ENCODE peak calls at places on chromosome 11, in six cellular contexts. B, Y, I, G, Z and Q are unnamed samples.

GRCh38 chr11:36195496-36196346 is 93.5 kb downstream of the COMMD9 start:
- DNase-seq in G (no peak), Z (peak), B (no peak), I (peak), Y (no peak), Q (no peak)

GRCh38 chr11:70913715-70914231 is 338.6 kb downstream of the SHANK2 start:
- DNase-seq in Z (no peak), Y (peak), B (no peak), I (no peak), G (peak), Q (no peak)

GRCh38 chr11:35735903-35736302 is 73.3 kb downstream of the TRIM44 start:
- DNase-seq in B (no peak), G (no peak), I (no peak), Z (peak), Y (no peak), Q (no peak)

GRCh38 chr11:120170741-120171261 is 32.9 kb upstream of the TRIM29 start:
- DNase-seq in I (no peak), B (no peak), G (peak), Z (no peak), Y (no peak), Q (no peak)

GRCh38 chr11:117795726-117796455 is 1.1 kb downstream of the DSCAML1 start:
- DNase-seq in Z (no peak), G (no peak), I (no peak), B (no peak), Y (peak), Q (no peak)

GRCh38 chr11:69984457-69985261 is 93.5 kb upstream of the ANO1 start:
- DNase-seq in G (no peak), Y (peak), I (no peak), Z (no peak), B (no peak), Q (no peak)

GRCh38 chr11:101866619-101867491 is 48.0 kb upstream of the CEP126 start:
- DNase-seq in Y (no peak), B (no peak), I (peak), G (no peak), Z (no peak), Q (no peak)

GRCh38 chr11:27972432-27973170 is 135.4 kb downstream of the KIF18A start:
- DNase-seq in Z (no peak), Y (no peak), G (no peak), B (no peak), I (peak), Q (no peak)

GRCh38 chr11:118152552-118153471 is at the start of gene SCN4B:
- DNase-seq in I (peak), B (no peak), G (peak), Y (peak), Z (peak), Q (peak)

GRCh38 chr11:132114185-132114584 is 743.8 kb downstream of the NTM start:
- DNase-seq in Y (peak), B (peak), I (peak), Z (no peak), G (no peak), Q (peak)

GRCh38 chr11:19919050-19919561 is 206.5 kb downstream of the NAV2 start:
- DNase-seq in Y (no peak), G (peak), B (no peak), I (peak), Z (peak), Q (no peak)

GRCh38 chr11:62202910-62203309 is 5.6 kb upstream of the SCGB2A1 start:
- DNase-seq in Y (no peak), B (no peak), Z (no peak), I (no peak), G (no peak), Q (no peak)

GRCh38 chr11:100682247-100682969 is 4.7 kb upstream of the ARHGAP42 start:
- DNase-seq in B (peak), Y (peak), I (peak), Z (peak), G (no peak), Q (peak)

DNA sequence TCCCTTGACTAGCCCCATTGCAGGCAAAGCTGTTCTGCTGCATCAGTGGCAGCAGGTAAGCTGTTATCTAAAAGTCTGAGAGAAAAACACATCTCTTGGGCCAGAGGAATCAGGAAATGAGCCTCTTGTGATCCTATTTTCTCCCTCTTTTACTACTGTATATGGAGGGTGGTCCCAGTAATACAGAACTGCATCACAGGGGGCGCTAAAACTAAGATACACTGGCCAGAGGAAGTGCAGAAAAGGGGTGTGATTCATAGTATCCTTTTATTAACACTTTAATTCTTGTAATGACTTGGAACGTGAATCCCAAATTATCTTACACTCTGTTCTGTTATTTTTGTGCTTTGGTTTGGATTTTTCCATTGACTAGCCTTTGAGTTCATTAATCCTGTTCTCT is 8.8 kb upstream of the MED17 start:
- DNase-seq in Z (peak), I (no peak), B (no peak), Y (peak), G (no peak), Q (peak)
- TF ChIP-seq CTCF in Z (peak), I (peak), B (peak), Y (peak), G (no peak), Q (peak)

DNA sequence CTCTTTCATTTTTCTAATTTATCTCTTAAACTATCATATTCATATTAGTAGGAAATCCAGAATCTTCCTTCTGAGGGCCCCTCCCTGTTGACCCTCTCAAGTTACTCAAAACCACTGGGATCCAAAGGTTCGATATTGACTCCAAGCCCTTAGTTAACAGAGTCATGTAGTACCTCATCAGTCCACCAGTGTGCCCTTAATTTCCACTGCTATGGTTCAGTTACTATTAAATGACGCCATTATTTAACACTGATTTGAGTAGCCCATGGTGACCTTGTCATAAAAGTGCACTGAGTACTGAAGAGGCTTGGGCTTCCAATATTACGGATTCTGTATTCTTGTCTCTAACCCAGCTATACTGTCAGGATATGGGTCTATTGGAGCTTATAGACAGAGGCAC is 91.9 kb upstream of the MS4A8 start:
- DNase-seq in I (no peak), Y (peak), G (no peak), Z (no peak), B (no peak), Q (no peak)
- TF ChIP-seq CTCF in I (no peak), Y (no peak), G (no peak), Z (no peak), B (peak), Q (no peak)

DNA sequence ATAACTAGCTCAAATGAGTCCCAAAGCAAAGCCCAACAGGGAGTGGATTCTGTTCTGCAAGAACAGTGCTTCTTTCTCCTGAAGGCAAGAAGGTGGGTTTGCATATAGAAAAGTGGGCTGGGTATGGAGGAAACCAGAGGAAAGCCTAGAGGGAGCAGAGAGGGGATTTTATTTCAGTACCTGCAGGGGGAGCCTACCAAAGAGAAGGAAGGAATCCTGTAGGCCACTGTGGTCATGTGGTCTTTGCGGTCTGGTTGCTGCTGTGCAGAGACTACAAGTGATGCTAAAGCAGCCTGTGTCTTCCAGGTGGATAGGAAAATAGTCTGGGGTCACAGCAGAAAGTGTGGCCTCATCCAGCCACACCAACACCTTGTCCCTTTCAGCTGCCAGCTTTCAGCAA is 33.2 kb upstream of the ZBTB16 start:
- DNase-seq in Y (peak), Z (peak), G (no peak), I (peak), B (peak), Q (peak)
- TF ChIP-seq CTCF in Y (peak), Z (peak), G (no peak), I (peak), B (no peak), Q (peak)

GRCh38 chr11:122788781-122789535 is 49.3 kb upstream of the CRTAM start:
- DNase-seq in I (no peak), B (no peak), Z (no peak), Y (no peak), G (no peak), Q (no peak)
- TF ChIP-seq CTCF in I (peak), B (peak), Z (peak), Y (peak), G (no peak), Q (peak)

GRCh38 chr11:66858186-66858938 is 1.5 kb downstream of the LRFN4 start:
- DNase-seq in I (no peak), B (no peak), Y (no peak), Z (no peak), G (peak), Q (no peak)
- TF ChIP-seq CTCF in I (no peak), B (no peak), Y (no peak), Z (no peak), G (no peak), Q (no peak)

GRCh38 chr11:116215471-116216113 is 557.2 kb downstream of the BUD13 start:
- DNase-seq in Z (no peak), Y (peak), G (no peak), I (no peak), B (peak), Q (no peak)
- TF ChIP-seq CTCF in Z (no peak), Y (peak), G (no peak), I (no peak), B (peak), Q (peak)

DNA sequence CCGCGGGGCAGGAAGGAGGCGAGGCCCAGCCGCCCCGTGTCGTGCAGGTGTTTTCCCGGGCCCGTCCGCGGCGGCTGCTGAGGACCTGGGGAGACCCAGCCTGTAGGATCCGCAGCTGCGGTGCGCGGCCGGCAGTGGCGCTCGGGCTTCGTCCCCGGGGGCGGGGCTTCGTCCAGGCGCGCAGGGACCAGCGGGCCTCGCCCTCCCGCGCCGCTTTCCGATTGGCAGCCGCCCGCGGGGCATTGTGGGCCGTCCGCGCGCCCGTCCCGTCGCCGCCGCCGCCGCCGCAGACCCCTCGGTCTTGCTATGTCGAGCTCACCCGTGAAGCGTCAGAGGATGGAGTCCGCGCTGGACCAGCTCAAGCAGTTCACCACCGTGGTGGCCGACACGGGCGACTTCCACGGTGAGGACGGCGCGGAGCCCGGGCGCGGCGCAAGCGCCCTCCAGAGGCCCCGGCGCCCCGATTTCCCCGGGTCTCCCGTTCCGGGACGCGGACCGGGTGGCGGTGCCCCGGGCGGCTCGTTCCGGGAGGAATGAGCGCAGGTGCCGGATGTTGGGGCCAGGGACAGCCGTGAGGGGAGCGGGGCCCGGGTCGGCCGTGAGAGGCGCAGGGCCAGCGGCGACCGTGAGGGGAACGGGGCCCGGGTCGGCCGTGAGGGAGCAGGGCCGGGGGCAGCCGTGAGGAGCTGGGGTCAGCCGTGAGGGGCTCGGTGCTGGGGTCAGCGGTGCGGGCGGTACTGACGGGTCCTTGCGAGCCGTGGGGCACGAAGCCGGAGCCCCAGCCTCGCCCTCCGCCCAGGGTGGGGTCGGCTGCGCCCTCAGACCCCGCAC is at the start of gene TALDO1:
- DNase-seq in Y (peak), G (peak), B (peak), I (peak), Z (peak), Q (peak)
- TF ChIP-seq CTCF in Y (peak), G (no peak), B (no peak), I (no peak), Z (no peak), Q (no peak)

GRCh38 chr11:77994434-77995362 is at the start of gene INTS4:
- DNase-seq in B (peak), Z (peak), I (peak), Y (peak), G (peak), Q (peak)
- TF ChIP-seq CTCF in B (no peak), Z (no peak), I (no peak), Y (no peak), G (no peak), Q (no peak)

GRCh38 chr11:46522682-46523281 is 71.0 kb downstream of the AMBRA1 start:
- DNase-seq in G (no peak), Y (no peak), I (no peak), Z (no peak), B (no peak), Q (no peak)

GRCh38 chr11:46523290-46523689 is 70.5 kb downstream of the AMBRA1 start:
- DNase-seq in B (no peak), G (no peak), Z (no peak), Y (no peak), I (no peak), Q (no peak)

GRCh38 chr11:46524201-46524600 is 69.6 kb downstream of the AMBRA1 start:
- DNase-seq in Z (no peak), I (no peak), B (no peak), Y (no peak), G (no peak), Q (no peak)

GRCh38 chr11:46520971-46521745 is 72.7 kb downstream of the AMBRA1 start:
- DNase-seq in Y (peak), I (peak), Z (peak), G (no peak), B (no peak), Q (no peak)

GRCh38 chr11:46521947-46522681 is 71.7 kb downstream of the AMBRA1 start:
- DNase-seq in Y (peak), Z (peak), I (peak), B (no peak), G (no peak), Q (peak)
- TF ChIP-seq CTCF in Y (peak), Z (peak), I (peak), B (peak), G (no peak), Q (peak)

DNA sequence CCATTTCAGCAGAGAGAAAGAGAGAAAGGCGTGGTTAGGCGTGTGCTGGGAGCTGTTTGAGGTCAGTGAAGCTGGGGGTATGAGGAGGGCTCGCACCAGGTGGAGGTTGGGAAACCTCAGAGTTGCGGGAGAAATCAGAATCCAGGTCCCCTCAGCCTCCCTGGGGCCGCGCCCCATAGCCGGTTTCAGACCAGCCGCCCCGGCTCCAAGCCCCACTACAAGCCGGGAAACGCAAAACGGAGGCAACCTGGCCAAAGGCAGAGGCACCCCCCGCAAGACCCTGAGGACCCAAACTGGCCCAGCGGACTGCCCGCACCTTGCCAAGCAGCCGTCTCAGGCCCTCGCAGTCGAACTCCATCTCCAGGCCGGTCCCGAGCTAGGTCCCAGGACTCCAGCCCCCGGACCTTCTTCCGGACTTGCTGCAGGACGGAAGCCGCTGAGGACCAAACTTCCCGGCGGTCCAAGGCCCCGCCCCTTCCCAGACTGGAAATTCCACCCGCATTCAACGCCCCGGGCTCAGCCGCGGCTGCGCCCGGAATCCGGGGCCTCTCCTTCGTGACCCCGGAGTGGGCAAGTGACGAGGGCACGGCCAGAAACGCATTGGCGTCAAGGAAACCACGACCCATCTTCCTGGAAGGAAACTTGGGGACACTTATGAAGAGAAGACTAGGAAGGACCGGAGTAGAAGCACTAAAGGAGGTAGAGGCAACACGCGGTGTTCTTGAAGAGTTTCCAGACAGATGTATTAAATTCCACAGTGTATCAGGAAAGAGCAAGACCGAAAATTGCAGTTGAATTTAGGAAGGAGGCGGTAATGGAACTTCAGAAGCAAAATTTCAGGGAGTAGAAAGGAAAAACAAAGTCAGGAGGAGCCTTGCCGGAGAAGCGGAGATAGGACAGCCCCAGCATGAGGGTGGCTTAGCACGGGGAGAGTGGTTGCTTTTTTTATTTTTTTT is at the start of gene UEVLD:
- DNase-seq in B (peak), Y (peak), G (peak), I (peak), Z (peak), Q (peak)
- TF ChIP-seq CTCF in B (no peak), Y (no peak), G (no peak), I (no peak), Z (no peak), Q (no peak)